ENCODE peak calls at places on chromosomes 6 and 20, in seven cellular contexts. Z is bronchial epithelial cell, G is transverse colon, X is A549, E is cardiac fibroblast, K is astrocyte, D is mucosa of descending colon. O is an unnamed sample.

GRCh38 chr6:6635869-6636268 is 47.3 kb downstream of the LY86 start:
- DNase-seq in Z (no peak), G (no peak), X (no peak), E (no peak), K (no peak), D (no peak), O (no peak)

GRCh38 chr6:33237731-33238130 is 29.4 kb downstream of the RING1 start:
- DNase-seq in Z (no peak), G (no peak), X (no peak), E (no peak), K (no peak), D (no peak), O (no peak)

GRCh38 chr20:13684566-13685222 is 46.0 kb upstream of the TASP1 start:
- DNase-seq in Z (no peak), G (no peak), X (no peak), E (no peak), K (no peak), D (no peak), O (no peak)

GRCh38 chr20:49165611-49166010 is 22.5 kb downstream of the STAU1 start:
- DNase-seq in Z (no peak), G (no peak), X (no peak), E (no peak), K (no peak), D (no peak), O (no peak)

GRCh38 chr20:3753098-3753497 is 14.5 kb downstream of the ADISSP start:
- DNase-seq in Z (peak), G (peak), X (peak), E (peak), K (peak), D (no peak), O (peak)

GRCh38 chr6:28776269-28777146 is 147.3 kb downstream of the TRIM27 start:
- DNase-seq in Z (no peak), G (no peak), X (no peak), E (no peak), K (no peak), D (no peak), O (no peak)

GRCh38 chr20:54355631-54356280 is 119.6 kb upstream of the DOK5 start:
- DNase-seq in Z (peak), G (no peak), X (no peak), E (peak), K (no peak), D (no peak), O (no peak)

GRCh38 chr20:36623444-36623843 is 17.9 kb downstream of the RAB5IF start:
- DNase-seq in Z (no peak), G (no peak), X (no peak), E (no peak), K (no peak), D (no peak), O (no peak)

GRCh38 chr20:6654490-6655247 is 112.8 kb upstream of the BMP2 start:
- DNase-seq in Z (peak), G (no peak), X (no peak), E (peak), K (no peak), D (no peak), O (no peak)

GRCh38 chr20:47118201-47118600 is 223.6 kb downstream of the EYA2 start:
- DNase-seq in Z (no peak), G (no peak), X (no peak), E (no peak), K (no peak), D (no peak), O (no peak)

GRCh38 chr6:41214559-41215238 is 13.4 kb upstream of the TREML4 start:
- DNase-seq in Z (no peak), G (no peak), X (no peak), E (no peak), K (no peak), D (no peak), O (no peak)

GRCh38 chr6:169839493-169839892 is 88.1 kb downstream of the ERMARD start:
- DNase-seq in Z (no peak), G (no peak), X (no peak), E (no peak), K (no peak), D (no peak), O (no peak)

GRCh38 chr6:142913511-142914047 is 31.4 kb downstream of the HIVEP2 start:
- DNase-seq in Z (no peak), G (peak), X (no peak), E (no peak), K (no peak), D (peak), O (no peak)

GRCh38 chr6:41939848-41940758 is 1.5 kb downstream of the CCND3 start:
- DNase-seq in Z (no peak), G (peak), X (no peak), E (peak), K (peak), D (peak), O (peak)

GRCh38 chr6:130029163-130029562 is 10.8 kb downstream of the L3MBTL3 start:
- DNase-seq in Z (no peak), G (no peak), X (no peak), E (no peak), K (no peak), D (no peak), O (no peak)

GRCh38 chr20:56634735-56635422 is 5.8 kb downstream of the TFAP2C start:
- DNase-seq in Z (no peak), G (no peak), X (no peak), E (no peak), K (no peak), D (no peak), O (no peak)

GRCh38 chr6:79134699-79135474 is 56.8 kb upstream of the PHIP start:
- DNase-seq in Z (no peak), G (no peak), X (no peak), E (no peak), K (no peak), D (no peak), O (no peak)

GRCh38 chr20:38722708-38723068 is 1.6 kb upstream of the SLC32A1 start:
- DNase-seq in Z (no peak), G (no peak), X (no peak), E (no peak), K (no peak), D (no peak), O (no peak)

GRCh38 chr6:17707371-17707651 is 586 bp upstream of the NUP153 start:
- DNase-seq in Z (no peak), G (no peak), X (no peak), E (no peak), K (no peak), D (no peak), O (no peak)
- H3K4me3 ChIP-seq in Z (peak), G (peak), X (peak), E (peak), K (peak), D (no peak), O (peak)

GRCh38 chr6:3882865-3883264 is 33.7 kb downstream of the FAM50B start:
- DNase-seq in Z (no peak), G (no peak), X (no peak), E (peak), K (no peak), D (no peak), O (no peak)

GRCh38 chr6:3888153-3888957 is 39.2 kb downstream of the FAM50B start:
- DNase-seq in Z (no peak), G (peak), X (peak), E (no peak), K (no peak), D (no peak), O (peak)

GRCh38 chr6:3884007-3884745 is 35.0 kb downstream of the FAM50B start:
- DNase-seq in Z (peak), G (no peak), X (peak), E (peak), K (peak), D (no peak), O (peak)

GRCh38 chr6:3887150-3887700 is 38.1 kb downstream of the FAM50B start:
- DNase-seq in Z (peak), G (no peak), X (no peak), E (peak), K (no peak), D (no peak), O (no peak)

DNA sequence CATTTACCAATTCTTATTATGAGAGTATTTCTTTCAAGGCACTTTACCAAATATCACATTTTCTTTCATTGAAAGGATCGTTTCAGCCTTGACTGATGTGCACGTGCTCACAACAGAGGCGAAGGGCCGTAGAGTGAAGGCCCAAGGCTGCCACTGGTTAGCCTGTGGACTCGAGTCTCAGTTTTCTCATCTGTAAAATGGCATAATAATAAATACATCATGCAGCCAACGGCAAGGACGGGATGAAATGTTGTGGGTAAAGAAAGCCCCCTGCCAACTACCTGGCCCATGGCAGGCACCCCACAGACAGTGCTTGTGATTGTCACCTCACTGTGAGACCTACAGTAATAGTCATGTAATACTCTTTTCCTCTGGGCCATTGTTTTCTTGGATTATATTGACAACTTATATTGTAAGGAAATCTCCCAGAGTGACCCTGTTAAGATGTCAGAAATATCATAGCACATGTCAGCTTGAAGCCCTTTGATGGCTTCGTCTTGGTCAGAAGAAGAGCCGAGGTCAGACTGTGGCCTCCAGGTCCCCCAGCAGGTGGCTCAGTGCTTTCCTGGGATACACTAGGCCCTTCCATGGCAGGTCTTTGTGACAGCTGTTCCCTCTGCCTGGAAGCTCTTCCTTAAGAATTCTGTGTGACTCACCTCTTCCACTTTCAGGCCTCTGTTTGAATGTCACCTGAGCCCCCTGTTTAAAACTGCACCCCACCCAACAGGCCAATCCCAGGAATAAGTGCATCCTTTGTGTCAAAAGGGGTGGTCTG is 36.3 kb downstream of the FAM50B start:
- DNase-seq in Z (no peak), G (no peak), X (peak), E (peak), K (no peak), D (no peak), O (peak)
- TF ChIP-seq CTCF in Z (peak), G (no peak), X (peak), E (peak), K (peak), D (no peak), O (peak)

GRCh38 chr6:27228963-27229477 is 18.5 kb upstream of the PRSS16 start:
- DNase-seq in Z (no peak), G (no peak), X (no peak), E (no peak), K (no peak), D (no peak), O (no peak)
- H3K4me3 ChIP-seq in Z (no peak), G (no peak), X (peak), E (no peak), K (no peak), D (no peak), O (no peak)

GRCh38 chr6:107114213-107114871 is 973 bp downstream of the BEND3 start:
- DNase-seq in Z (peak), G (peak), X (peak), E (peak), K (peak), D (peak), O (peak)

GRCh38 chr6:107115695-107116327 is 496 bp upstream of the BEND3 start:
- DNase-seq in Z (peak), G (peak), X (peak), E (peak), K (no peak), D (peak), O (peak)

GRCh38 chr6:107114872-107115694 is at the start of gene BEND3:
- DNase-seq in Z (no peak), G (peak), X (no peak), E (no peak), K (no peak), D (peak), O (peak)

GRCh38 chr6:107116923-107117417 is 1.7 kb upstream of the BEND3 start:
- DNase-seq in Z (no peak), G (no peak), X (no peak), E (no peak), K (no peak), D (no peak), O (no peak)

GRCh38 chr6:107116328-107116892 is 1.1 kb upstream of the BEND3 start:
- DNase-seq in Z (peak), G (peak), X (no peak), E (peak), K (no peak), D (peak), O (peak)
- TF ChIP-seq CTCF in Z (no peak), G (no peak), X (no peak), E (peak), K (no peak), D (no peak), O (peak)

GRCh38 chr6:100554228-100554627 is 89.5 kb upstream of the SIM1 start:
- DNase-seq in Z (peak), G (no peak), X (no peak), E (no peak), K (no peak), D (no peak), O (peak)

GRCh38 chr6:100549406-100550167 is 84.9 kb upstream of the SIM1 start:
- DNase-seq in Z (peak), G (no peak), X (no peak), E (peak), K (peak), D (no peak), O (peak)

GRCh38 chr6:100553243-100553642 is 88.5 kb upstream of the SIM1 start:
- DNase-seq in Z (no peak), G (no peak), X (no peak), E (no peak), K (no peak), D (no peak), O (no peak)
- H3K4me3 ChIP-seq in Z (no peak), G (no peak), X (no peak), E (no peak), K (no peak), D (no peak), O (no peak)